ENCODE peak calls at places on chromosomes 7 and 10, in five cellular contexts. E, C, Z, I and R are unnamed samples. For H3K9me3, the result is how much of the 10 kb centered on the place peaks cover.

GRCh38 chr10:101561068-101561915 is 26.8 kb downstream of the POLL start:
- DNase-seq in E (no peak), C (no peak), Z (no peak), I (no peak), R (no peak)

GRCh38 chr7:139618482-139619366 is 95.2 kb downstream of the CLEC2L start:
- DNase-seq in E (peak), C (peak), Z (peak), I (peak), R (peak)

GRCh38 chr10:4865945-4866661 is 40.1 kb downstream of the AKR1E2 start:
- DNase-seq in E (no peak), C (no peak), Z (no peak), I (no peak), R (no peak)

GRCh38 chr7:1737956-1738355 is 67.9 kb downstream of the ELFN1 start:
- DNase-seq in E (no peak), C (no peak), Z (no peak), I (no peak), R (no peak)

GRCh38 chr10:52668024-52668423 is 104.6 kb downstream of the MBL2 start:
- DNase-seq in E (no peak), C (no peak), Z (no peak), I (no peak), R (no peak)

GRCh38 chr7:46932656-46933424 is 649.1 kb downstream of the TNS3 start:
- DNase-seq in E (no peak), C (peak), Z (no peak), I (peak), R (peak)

GRCh38 chr7:149237502-149237901 is 1.9 kb upstream of the ZNF212 start:
- DNase-seq in E (no peak), C (no peak), Z (no peak), I (no peak), R (no peak)

GRCh38 chr10:70926215-70927000 is 38.0 kb upstream of the PCBD1 start:
- DNase-seq in E (no peak), C (no peak), Z (no peak), I (no peak), R (no peak)

GRCh38 chr7:68147621-68148238 is 1151.1 kb downstream of the TYW1 start:
- DNase-seq in E (no peak), C (no peak), Z (no peak), I (no peak), R (no peak)

GRCh38 chr10:119545310-119545709 is 2.8 kb upstream of the RGS10 start:
- DNase-seq in E (no peak), C (no peak), Z (no peak), I (no peak), R (no peak)

GRCh38 chr10:8042864-8043568 is 11.5 kb upstream of the GATA3 start:
- DNase-seq in E (peak), C (no peak), Z (no peak), I (no peak), R (no peak)

GRCh38 chr7:157525501-157525915 is 188.7 kb downstream of the DNAJB6 start:
- DNase-seq in E (no peak), C (peak), Z (no peak), I (no peak), R (no peak)

GRCh38 chr7:33806284-33807157 is 98.8 kb upstream of the BMPER start:
- DNase-seq in E (peak), C (no peak), Z (no peak), I (no peak), R (no peak)

GRCh38 chr7:57789130-57789529 is 339.2 kb downstream of the ZNF716 start:
- DNase-seq in E (no peak), C (no peak), Z (no peak), I (no peak), R (no peak)

GRCh38 chr10:31706921-31707571 is 221.6 kb downstream of the ARHGAP12 start:
- DNase-seq in E (peak), C (no peak), Z (no peak), I (no peak), R (no peak)

GRCh38 chr7:105975770-105976428 is 12.8 kb downstream of the CDHR3 start:
- DNase-seq in E (no peak), C (no peak), Z (no peak), I (no peak), R (no peak)

GRCh38 chr10:52308251-52309031 is 5.6 kb upstream of the DKK1 start:
- DNase-seq in E (peak), C (peak), Z (peak), I (peak), R (peak)

GRCh38 chr10:36801660-36802059 is 323.7 kb upstream of the ANKRD30A start:
- DNase-seq in E (no peak), C (no peak), Z (no peak), I (peak), R (no peak)

GRCh38 chr10:36803229-36803628 is 322.2 kb upstream of the ANKRD30A start:
- DNase-seq in E (no peak), C (no peak), Z (no peak), I (no peak), R (no peak)

DNA sequence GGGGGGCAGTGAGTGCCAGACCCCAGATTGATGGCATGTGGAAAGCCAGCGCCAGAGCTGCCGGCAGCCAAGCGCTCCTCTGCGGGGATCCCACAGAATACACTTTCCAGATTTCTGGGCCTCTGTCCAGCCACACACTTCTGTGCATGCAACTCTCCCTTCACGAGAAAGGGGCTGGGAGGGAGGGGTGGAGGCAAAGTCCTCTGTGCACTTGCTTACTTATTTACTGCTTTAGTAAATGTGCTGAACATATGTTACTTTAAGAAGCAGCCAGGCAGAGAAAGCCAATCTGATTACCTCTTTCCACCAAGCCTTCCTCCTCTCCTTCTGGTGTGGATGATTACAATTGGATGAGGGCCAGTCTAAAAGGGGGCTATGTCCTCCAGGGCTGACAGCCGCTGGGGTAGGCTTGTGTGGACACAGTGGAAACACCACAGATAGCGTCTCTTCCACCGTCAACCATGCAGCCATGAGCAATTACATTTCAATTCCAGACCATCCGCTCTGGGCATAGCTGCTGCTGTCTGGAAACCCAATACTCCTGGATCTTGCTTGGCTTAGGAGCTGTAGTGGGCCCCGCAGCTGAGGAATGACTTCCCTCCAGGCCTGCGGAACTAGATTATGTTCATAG is 322.8 kb upstream of the ANKRD30A start:
- DNase-seq in E (no peak), C (no peak), Z (no peak), I (peak), R (no peak)
- H3K9me3 ChIP-seq in E (under half), C (under half), Z (under half), I (under half), R (under half)

GRCh38 chr10:3526721-3527120 is 258.3 kb downstream of the KLF6 start:
- DNase-seq in E (no peak), C (no peak), Z (no peak), I (peak), R (no peak)
- H3K27ac ChIP-seq in E (no peak), C (no peak), Z (no peak), I (peak), R (peak)

DNA sequence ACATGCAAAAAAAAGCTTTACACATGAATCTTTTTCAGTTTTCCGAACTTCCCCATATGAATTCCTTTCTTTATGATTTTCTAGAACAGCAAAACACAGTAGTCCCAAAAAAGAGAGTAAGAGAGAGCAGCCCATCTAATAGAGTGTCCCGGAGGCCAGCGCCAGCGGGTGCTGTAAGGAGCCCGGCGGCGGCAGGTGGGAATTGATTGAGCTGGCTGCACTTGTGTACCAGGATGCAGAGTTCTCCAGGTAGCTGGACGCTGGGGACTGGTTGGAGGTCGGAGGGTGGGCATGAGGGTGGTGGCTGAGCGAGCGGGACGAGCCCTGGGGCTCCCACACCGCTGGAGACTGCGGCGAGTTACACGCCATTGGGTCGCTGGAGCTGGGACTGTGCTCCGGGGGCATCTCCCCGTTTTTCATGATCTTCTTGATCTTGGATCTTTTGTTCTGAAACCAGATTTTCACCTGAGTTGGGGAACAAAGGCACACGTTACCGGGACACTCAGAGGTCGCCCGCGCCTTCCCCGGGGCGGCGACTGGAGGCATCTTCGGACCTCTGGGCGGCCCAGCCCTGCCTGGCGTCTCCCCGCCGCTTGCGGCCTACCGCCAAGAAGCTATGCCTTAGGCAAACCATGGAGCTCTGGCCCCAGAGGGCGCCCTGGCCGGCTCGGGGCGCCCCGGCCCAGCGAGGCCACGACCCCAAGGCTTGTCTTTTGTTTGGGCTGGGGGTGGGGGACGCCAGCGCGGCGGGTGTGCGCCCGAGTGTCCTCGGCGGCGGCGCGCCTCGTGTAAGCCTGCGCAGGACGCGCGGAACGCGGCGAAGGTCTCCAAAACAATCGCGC is 3.8 kb downstream of the DLX5 start:
- DNase-seq in E (peak), C (no peak), Z (no peak), I (no peak), R (no peak)
- H3K9me3 ChIP-seq in E (under half), C (under half), Z (under half), I (under half), R (under half)

DNA sequence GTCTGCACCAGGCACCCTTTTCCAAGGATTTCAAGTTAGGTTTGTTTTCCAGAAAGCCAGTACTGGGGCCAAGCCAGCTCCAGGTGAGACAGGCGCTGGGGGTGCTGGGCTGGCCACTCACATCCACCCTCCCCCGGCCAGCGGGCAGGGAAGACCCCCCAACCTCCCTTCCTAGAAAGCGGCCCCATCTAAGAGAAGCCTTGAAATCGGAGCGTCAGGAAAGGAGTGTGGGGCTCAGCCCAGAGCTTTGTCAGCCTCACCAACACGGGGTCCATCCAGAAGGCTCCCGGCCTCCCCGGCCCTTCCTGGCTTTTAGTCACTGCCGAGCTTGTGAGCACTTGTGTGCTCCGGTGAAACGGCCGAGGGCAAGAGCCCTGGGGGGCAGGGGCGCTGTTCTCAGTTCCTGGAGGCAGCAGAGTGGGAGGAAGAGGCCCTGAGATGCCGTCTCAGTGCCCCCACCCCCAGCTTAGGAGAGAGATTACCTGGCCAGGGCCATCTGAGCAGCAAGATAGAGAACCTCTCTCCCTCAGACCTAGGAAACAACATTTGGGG is 39.6 kb downstream of the PDGFA start:
- DNase-seq in E (no peak), C (no peak), Z (no peak), I (no peak), R (no peak)
- H3K27ac ChIP-seq in E (no peak), C (no peak), Z (no peak), I (no peak), R (no peak)

GRCh38 chr7:63046612-63047011 is 952.0 kb upstream of the ZNF722 start:
- DNase-seq in E (no peak), C (no peak), Z (no peak), I (no peak), R (no peak)

GRCh38 chr7:63043657-63044543 is 954.7 kb upstream of the ZNF722 start:
- DNase-seq in E (no peak), C (no peak), Z (no peak), I (no peak), R (no peak)

GRCh38 chr7:63042730-63043511 is 955.7 kb upstream of the ZNF722 start:
- DNase-seq in E (no peak), C (no peak), Z (no peak), I (no peak), R (no peak)

GRCh38 chr7:63045575-63045974 is 953.1 kb upstream of the ZNF722 start:
- DNase-seq in E (no peak), C (no peak), Z (no peak), I (no peak), R (no peak)

DNA sequence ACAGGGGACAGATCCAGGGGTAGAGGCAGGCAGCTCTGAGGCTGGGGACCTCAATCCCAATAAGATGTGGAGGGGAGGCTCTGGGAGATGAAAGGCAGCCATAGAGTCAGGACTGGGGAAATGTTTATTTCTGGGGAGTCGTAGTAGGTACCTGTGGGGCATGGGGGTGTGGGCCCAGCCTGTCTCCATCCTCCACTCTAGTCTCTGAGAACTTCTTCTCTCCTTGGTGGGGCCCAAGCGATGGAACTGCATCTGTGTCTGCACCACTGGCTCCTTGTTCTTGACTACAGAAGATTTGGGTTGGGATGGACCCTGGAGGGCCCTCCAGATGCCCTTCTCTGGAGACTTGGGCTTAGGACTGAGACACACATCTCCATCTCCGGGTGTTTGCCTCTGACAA is 953.9 kb upstream of the ZNF722 start:
- DNase-seq in E (no peak), C (no peak), Z (no peak), I (no peak), R (no peak)
- H3K9me3 ChIP-seq in E (half or more), C (under half), Z (under half), I (under half), R (under half)

GRCh38 chr10:6590100-6590499 is 10.0 kb upstream of the PRKCQ start:
- DNase-seq in E (no peak), C (no peak), Z (no peak), I (no peak), R (no peak)
- H3K27ac ChIP-seq in E (no peak), C (no peak), Z (no peak), I (no peak), R (no peak)

GRCh38 chr7:150461520-150461919 is 11.1 kb downstream of the GIMAP8 start:
- DNase-seq in E (no peak), C (no peak), Z (no peak), I (no peak), R (no peak)

GRCh38 chr7:150458235-150458634 is 7.8 kb downstream of the GIMAP8 start:
- DNase-seq in E (no peak), C (no peak), Z (no peak), I (no peak), R (no peak)

GRCh38 chr7:150463461-150463860 is 13.0 kb downstream of the GIMAP8 start:
- DNase-seq in E (no peak), C (no peak), Z (no peak), I (no peak), R (no peak)

GRCh38 chr7:150462413-150462812 is 12.0 kb downstream of the GIMAP8 start:
- DNase-seq in E (no peak), C (no peak), Z (no peak), I (no peak), R (no peak)

DNA sequence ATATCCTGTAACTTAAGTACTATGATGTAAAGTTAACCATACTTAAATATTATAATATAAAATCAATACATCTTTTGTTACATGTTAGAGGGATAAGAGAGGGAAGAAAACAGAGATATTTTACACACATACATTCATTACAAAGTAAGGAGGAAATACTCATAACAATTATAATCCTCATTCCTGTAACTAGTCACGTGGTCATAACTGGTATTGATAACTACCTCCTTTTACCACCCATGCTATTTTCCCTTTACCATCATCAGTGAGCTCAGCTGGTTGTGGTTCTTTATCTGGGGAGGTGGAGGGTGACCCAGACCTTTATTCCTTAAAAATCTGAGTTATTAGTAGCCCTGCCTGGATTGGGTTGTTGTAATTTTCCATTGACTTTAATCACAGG is 8.3 kb downstream of the GIMAP8 start:
- DNase-seq in E (no peak), C (no peak), Z (no peak), I (no peak), R (no peak)
- H3K9me3 ChIP-seq in E (under half), C (under half), Z (under half), I (under half), R (under half)

DNA sequence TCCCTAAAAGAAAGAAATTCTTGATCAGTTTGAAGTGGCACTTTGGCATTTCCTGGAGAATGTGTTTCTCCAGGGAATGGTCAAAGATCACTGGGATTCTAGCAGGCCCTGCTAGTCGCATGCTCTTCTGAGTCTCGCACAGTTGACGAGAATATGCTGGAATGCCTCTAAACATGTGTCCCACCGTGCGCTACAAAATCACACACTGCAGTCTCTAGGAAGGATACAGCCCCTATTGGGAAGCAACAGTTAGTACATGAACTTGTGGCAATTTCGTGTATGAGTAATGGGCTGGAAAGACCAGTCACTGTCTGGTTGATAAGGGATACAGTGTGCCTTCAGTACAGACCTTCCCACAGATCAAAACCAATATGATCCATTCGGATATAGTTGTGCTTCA is 257.9 kb downstream of the PRPF18 start:
- DNase-seq in E (no peak), C (no peak), Z (no peak), I (no peak), R (no peak)
- H3K27ac ChIP-seq in E (no peak), C (no peak), Z (no peak), I (peak), R (no peak)